ENCODE peak calls at places on chromosomes 13 and 19, in eight cellular contexts. X is RWPE1; E is body of pancreas; W is neural progenitor cell; G is CD4-positive, CD25-positive, alpha-beta regulatory T cell; M is naive thymus-derived CD4-positive, alpha-beta T cell; C is esophagus squamous epithelium; D is uterus. N is an unnamed sample.

GRCh38 chr13:45897562-45897961 is 46.0 kb upstream of the SIAH3 start:
- DNase-seq in X (no peak), D (no peak), G (no peak), C (no peak), M (no peak), W (no peak), E (no peak), N (no peak)

GRCh38 chr13:48449656-48450055 is 36.7 kb upstream of the LPAR6 start:
- DNase-seq in W (no peak), M (no peak), X (no peak), G (no peak), E (no peak), D (no peak), C (no peak), N (no peak)

GRCh38 chr19:17627921-17628320 is 60.2 kb downstream of the UNC13A start:
- DNase-seq in D (no peak), M (no peak), X (no peak), G (no peak), W (no peak), E (no peak), C (no peak), N (no peak)

GRCh38 chr19:35987571-35987896 is 7.5 kb upstream of the SDHAF1 start:
- DNase-seq in C (no peak), E (no peak), G (no peak), D (no peak), W (no peak), M (no peak), X (no peak), N (no peak)

GRCh38 chr19:35562776-35563175 is 682 bp downstream of the ATP4A start:
- DNase-seq in X (no peak), E (no peak), D (no peak), M (no peak), W (no peak), C (no peak), G (no peak), N (no peak)

GRCh38 chr19:42386974-42387707 is 3.0 kb downstream of the CNFN start:
- DNase-seq in D (no peak), E (peak; percentile 59), M (peak; percentile 73), C (no peak), X (peak; percentile 80), W (peak; percentile 89), G (peak; percentile 32), N (peak; percentile 33)

GRCh38 chr13:33154911-33155310 is 130.6 kb downstream of the STARD13 start:
- DNase-seq in D (no peak), M (no peak), E (no peak), X (no peak), G (no peak), C (no peak), W (no peak), N (no peak)

GRCh38 chr19:16078311-16078758 is 2.0 kb downstream of the TPM4 start:
- DNase-seq in G (no peak), W (peak; percentile 61), X (no peak), C (no peak), E (no peak), D (peak; percentile 62), M (peak; percentile 40), N (peak; percentile 72)

GRCh38 chr13:74444161-74444571 is 310.0 kb upstream of the KLF12 start:
- DNase-seq in E (no peak), X (peak; percentile 52), D (no peak), C (no peak), M (no peak), G (no peak), W (no peak), N (peak; percentile 40)

GRCh38 chr13:112692586-112692985 is 2.7 kb downstream of the ATP11A start:
- DNase-seq in M (no peak), D (no peak), C (no peak), G (no peak), W (no peak), X (no peak), E (no peak), N (no peak)

GRCh38 chr13:108981407-108981806 is 352.0 kb downstream of the MYO16 start:
- DNase-seq in X (no peak), E (no peak), W (no peak), D (no peak), M (no peak), G (no peak), C (no peak), N (no peak)

GRCh38 chr19:3178973-3179738 is 587 bp downstream of the S1PR4 start:
- DNase-seq in D (no peak), X (no peak), C (no peak), G (no peak), W (no peak), E (no peak), M (no peak), N (no peak)

GRCh38 chr13:40672310-40673060 is 6.0 kb upstream of the FOXO1 start:
- DNase-seq in W (no peak), C (no peak), G (no peak), M (no peak), D (no peak), E (no peak), X (peak; percentile 81), N (peak; percentile 36)

GRCh38 chr13:75226092-75226491 is 255.9 kb downstream of the TBC1D4 start:
- DNase-seq in E (no peak), W (no peak), M (no peak), C (no peak), X (no peak), D (no peak), G (no peak), N (no peak)

GRCh38 chr13:85586422-85586831 is 212.8 kb downstream of the SLITRK6 start:
- DNase-seq in M (no peak), G (no peak), D (no peak), C (no peak), E (no peak), X (peak; percentile 73), W (no peak), N (peak; percentile 97)

GRCh38 chr19:40702337-40703012 is 12.0 kb upstream of the NUMBL start:
- DNase-seq in D (peak; percentile 59), M (no peak), W (peak; percentile 70), C (no peak), G (no peak), E (no peak), X (no peak), N (no peak)

GRCh38 chr19:15072930-15073647 is 8.9 kb upstream of the OR1I1 start:
- DNase-seq in X (no peak), W (peak; percentile 7), E (no peak), G (no peak), C (no peak), D (no peak), M (no peak), N (peak; percentile 83)

GRCh38 chr13:29704648-29705047 is 109.2 kb upstream of the SLC7A1 start:
- DNase-seq in D (no peak), E (no peak), M (no peak), W (no peak), G (no peak), C (no peak), X (no peak), N (no peak)

GRCh38 chr13:106259928-106260327 is 275.5 kb downstream of the EFNB2 start:
- DNase-seq in G (no peak), E (no peak), C (no peak), D (no peak), X (no peak), W (no peak), M (no peak), N (no peak)

GRCh38 chr13:39682788-39683187 is 27.3 kb downstream of the COG6 start:
- DNase-seq in G (no peak), M (no peak), C (no peak), D (no peak), E (no peak), X (no peak), W (no peak), N (no peak)

GRCh38 chr13:74197686-74198085 is 63.5 kb upstream of the KLF12 start:
- DNase-seq in G (no peak), C (no peak), D (no peak), M (no peak), X (no peak), E (no peak), W (no peak), N (no peak)

GRCh38 chr19:281992-282391 is 9.2 kb downstream of the PLPP2 start:
- DNase-seq in E (no peak), M (no peak), G (no peak), C (no peak), X (no peak), W (peak; percentile 31), D (no peak), N (no peak)
- H3K27ac ChIP-seq in E (no peak overlapping the region), M (no peak overlapping the region), G (no peak overlapping the region), C (no peak overlapping the region), X (no peak overlapping the region), W (no peak overlapping the region), D (no peak overlapping the region), N (no peak overlapping the region)

GRCh38 chr19:48796468-48797083 is 14.3 kb downstream of the BCAT2 start:
- DNase-seq in D (peak; percentile 35), X (no peak), C (no peak), W (no peak), E (no peak), G (no peak), M (no peak), N (no peak)
- H3K27ac ChIP-seq in D (peak overlapping the region; percentile 91), X (peak overlapping the region; percentile 86), C (peak overlapping the region; percentile 81), W (no peak overlapping the region), E (no peak overlapping the region), G (no peak overlapping the region), M (no peak overlapping the region), N (no peak overlapping the region)

GRCh38 chr13:110455941-110456340 is 105.6 kb downstream of the RAB20 start:
- DNase-seq in X (peak; percentile 74), M (peak; percentile 52), G (peak; percentile 18), E (peak; percentile 81), W (peak; percentile 87), C (no peak), D (peak; percentile 63), N (no peak)

GRCh38 chr13:110454227-110454859 is 107.2 kb downstream of the RAB20 start:
- DNase-seq in X (no peak), M (no peak), G (no peak), E (no peak), W (peak; percentile 40), D (no peak), C (no peak), N (no peak)

GRCh38 chr13:110455444-110455843 is 106.1 kb downstream of the RAB20 start:
- DNase-seq in M (no peak), X (no peak), C (no peak), D (no peak), E (no peak), G (no peak), W (no peak), N (no peak)

GRCh38 chr13:110454956-110455355 is 106.6 kb downstream of the RAB20 start:
- DNase-seq in D (no peak), C (no peak), M (no peak), E (no peak), X (no peak), W (no peak), G (no peak), N (no peak)

GRCh38 chr13:110453767-110454166 is 107.8 kb downstream of the RAB20 start:
- DNase-seq in X (no peak), M (no peak), C (no peak), D (no peak), E (no peak), G (no peak), W (no peak), N (no peak)
- H3K27ac ChIP-seq in X (no peak overlapping the region), M (no peak overlapping the region), C (no peak overlapping the region), D (no peak overlapping the region), E (no peak overlapping the region), G (no peak overlapping the region), W (no peak overlapping the region), N (no peak overlapping the region)

DNA sequence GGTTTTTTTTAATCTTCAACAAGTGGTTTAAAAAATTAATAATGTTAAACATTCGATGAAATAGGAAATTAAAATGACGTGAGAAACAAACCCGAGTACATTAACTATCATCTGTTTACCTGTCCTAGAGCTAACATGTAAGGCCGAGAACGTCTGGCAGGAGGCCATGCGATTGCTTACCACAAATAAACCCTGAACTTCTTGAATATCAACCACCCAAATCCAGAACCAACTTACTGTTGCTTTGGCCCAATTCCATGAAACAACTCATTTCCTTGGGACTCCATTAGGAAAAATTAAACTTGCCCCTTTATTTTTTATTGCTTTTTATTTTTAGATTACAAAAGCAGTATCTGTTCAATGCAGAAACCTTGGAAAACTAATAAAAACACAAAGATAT is 228.9 kb upstream of the IRS2 start:
- DNase-seq in C (no peak), X (peak; percentile 38), D (no peak), W (no peak), M (no peak), E (peak; percentile 66), G (no peak), N (peak; percentile 78)
- H3K27ac ChIP-seq in C (no peak overlapping the region), X (no peak overlapping the region), D (no peak overlapping the region), W (no peak overlapping the region), M (no peak overlapping the region), E (no peak overlapping the region), G (no peak overlapping the region), N (peak overlapping the region; percentile 74)

N was measured in epithelial cell of prostate.